ENCODE peak calls at places on chromosomes 6 and 20, in nine cellular contexts. A, Q, B, Z, W, Y, J, C and K are unnamed samples.

GRCh38 chr6:130515306-130515705 is 149.5 kb downstream of the TMEM200A start:
- DNase-seq in B (no peak), C (no peak), Z (no peak), W (no peak), Q (no peak), Y (no peak), J (no peak), A (no peak), K (no peak)

GRCh38 chr6:138515657-138516056 is 16.4 kb upstream of the NHSL1 start:
- DNase-seq in C (no peak), Z (no peak), W (no peak), B (no peak), A (no peak), J (no peak), Y (no peak), Q (no peak), K (no peak)

GRCh38 chr6:33620584-33621395 is at the start of gene ITPR3:
- DNase-seq in Z (peak; percentile 66), Q (peak; percentile 69), C (peak; percentile 33), A (peak; percentile 54), W (peak; percentile 28), J (peak; percentile 81), Y (peak; percentile 69), B (peak; percentile 37), K (peak; percentile 49)

GRCh38 chr6:30615219-30615957 is 1.7 kb downstream of the PPP1R10 start:
- DNase-seq in Z (peak; percentile 79), Y (peak; percentile 48), Q (peak; percentile 50), J (peak; percentile 41), A (peak; percentile 50), C (no peak), W (no peak), B (peak; percentile 75), K (peak; percentile 83)

GRCh38 chr6:140857734-140858380 is 1274.9 kb upstream of the GJE1 start:
- DNase-seq in Y (no peak), Z (peak; percentile 36), J (no peak), B (peak; percentile 24), Q (no peak), C (peak; percentile 42), A (no peak), W (no peak), K (no peak)

GRCh38 chr6:155623450-155624178 is 168.0 kb upstream of the NOX3 start:
- DNase-seq in J (no peak), Y (no peak), Q (no peak), C (no peak), W (no peak), Z (no peak), B (no peak), A (no peak), K (no peak)

GRCh38 chr20:19968488-19969073 is 48.6 kb upstream of the NAA20 start:
- DNase-seq in J (no peak), C (no peak), A (no peak), Z (no peak), B (no peak), Y (no peak), W (no peak), Q (no peak), K (no peak)

GRCh38 chr6:3997144-3997770 is 81.7 kb downstream of the FAM217A start:
- DNase-seq in A (no peak), W (no peak), Y (no peak), C (no peak), J (no peak), Q (no peak), B (no peak), Z (no peak), K (no peak)

GRCh38 chr6:95431637-95432228 is 145.6 kb upstream of the MANEA start:
- DNase-seq in B (peak; percentile 23), Q (peak; percentile 35), J (peak; percentile 16), Z (peak; percentile 38), A (peak; percentile 26), Y (no peak), C (peak; percentile 69), W (no peak), K (peak; percentile 53)

GRCh38 chr6:46098678-46099077 is 31.1 kb upstream of the ENPP4 start:
- DNase-seq in W (no peak), Y (peak; percentile 39), A (no peak), B (peak; percentile 51), Z (no peak), J (peak; percentile 69), C (no peak), Q (peak; percentile 60), K (no peak)

GRCh38 chr20:2421247-2421646 is 40.5 kb downstream of the TGM6 start:
- DNase-seq in Z (peak; percentile 29), Q (no peak), W (no peak), C (no peak), J (no peak), B (peak; percentile 21), A (no peak), Y (no peak), K (no peak)

GRCh38 chr20:2417142-2417541 is 36.4 kb downstream of the TGM6 start:
- DNase-seq in C (no peak), B (no peak), Y (no peak), Q (no peak), J (no peak), A (no peak), W (no peak), Z (no peak), K (no peak)

GRCh38 chr20:2420510-2420909 is 39.8 kb downstream of the TGM6 start:
- DNase-seq in A (no peak), B (no peak), Q (no peak), Z (no peak), W (no peak), J (no peak), C (no peak), Y (no peak), K (no peak)

GRCh38 chr20:2418388-2418787 is 37.7 kb downstream of the TGM6 start:
- DNase-seq in C (no peak), W (no peak), Z (no peak), Y (no peak), A (no peak), J (no peak), B (no peak), Q (no peak), K (no peak)
- TF ChIP-seq POLR2A in C (no peak), W (no peak), Z (no peak), Y (no peak), A (no peak), J (no peak), B (no peak), Q (no peak), K (no peak)

DNA sequence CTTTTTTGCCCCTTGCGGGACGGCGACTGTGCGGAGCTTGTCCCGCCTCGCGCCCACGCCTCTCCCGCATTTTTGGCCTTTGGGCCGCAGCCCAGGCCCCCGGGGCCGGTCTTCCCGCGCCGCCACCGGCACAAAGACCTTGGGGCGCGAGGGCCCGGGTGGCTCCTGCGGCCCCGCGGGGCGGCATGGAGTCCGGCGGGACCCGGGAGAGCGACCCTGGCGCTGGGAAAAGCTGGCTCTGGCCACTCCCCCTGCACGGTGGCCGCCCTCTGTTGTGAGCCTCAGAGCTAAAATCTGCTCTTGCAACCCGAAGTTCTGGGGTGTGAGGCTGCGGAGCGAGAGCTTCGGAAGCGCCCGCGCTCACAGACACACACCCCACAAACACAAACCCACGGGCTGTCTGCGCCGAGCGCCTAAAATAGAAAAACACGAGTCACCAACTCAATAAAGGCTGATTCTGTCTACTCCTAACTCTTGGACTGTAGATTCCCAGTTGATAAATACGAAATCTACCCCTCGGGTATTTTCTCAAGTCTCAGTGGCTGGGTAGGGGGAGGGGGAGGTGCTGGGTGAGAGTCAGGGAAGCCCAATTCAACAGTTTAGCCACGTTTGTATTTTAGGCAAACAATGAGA is 496 bp upstream of the BEND3 start:
- DNase-seq in W (no peak), Z (peak; percentile 61), Q (peak; percentile 26), Y (peak; percentile 33), J (peak; percentile 59), A (no peak), B (no peak), C (no peak), K (peak; percentile 66)
- TF ChIP-seq POLR2A in W (no peak), Z (peak; percentile 23), Q (no peak), Y (no peak), J (peak; percentile 36), A (no peak), B (no peak), C (no peak), K (no peak)

GRCh38 chr6:149922642-149923326 is at the start of gene RAET1G:
- DNase-seq in C (peak; percentile 87), Y (peak; percentile 93), W (no peak), Q (peak; percentile 90), Z (peak; percentile 81), A (peak; percentile 94), B (peak; percentile 42), J (peak; percentile 86), K (peak; percentile 75)
- TF ChIP-seq POLR2A in C (no peak), Y (no peak), W (no peak), Q (peak; percentile 83), Z (peak; percentile 37), A (no peak), B (no peak), J (no peak), K (no peak)

GRCh38 chr20:47357296-47358051 is 975 bp upstream of the ZMYND8 start:
- DNase-seq in B (peak; percentile 58), Z (peak; percentile 96), Y (peak; percentile 86), A (peak; percentile 82), C (peak; percentile 66), W (no peak), J (peak; percentile 94), Q (peak; percentile 94), K (peak; percentile 89)

GRCh38 chr20:47355489-47356219 is 845 bp downstream of the ZMYND8 start:
- DNase-seq in Z (no peak), C (no peak), B (no peak), A (no peak), W (no peak), Y (no peak), J (no peak), Q (no peak), K (peak; percentile 77)

GRCh38 chr20:47358052-47358671 is 1.7 kb upstream of the ZMYND8 start:
- DNase-seq in A (no peak), W (no peak), Q (no peak), B (no peak), J (no peak), Y (no peak), C (no peak), Z (no peak), K (peak; percentile 76)

GRCh38 chr20:47356220-47356525 is 326 bp downstream of the ZMYND8 start:
- DNase-seq in W (no peak), A (no peak), Q (no peak), Z (no peak), J (no peak), B (no peak), C (no peak), Y (no peak), K (no peak)

GRCh38 chr20:47356526-47357295 is at the start of gene ZMYND8:
- DNase-seq in C (peak; percentile 97), Z (peak; percentile 94), B (peak; percentile 77), J (peak; percentile 95), W (peak; percentile 95), Y (peak; percentile 86), A (peak; percentile 92), Q (peak; percentile 94), K (peak; percentile 97)
- TF ChIP-seq POLR2A in C (peak; percentile 69), Z (no peak), B (peak; percentile 74), J (peak; percentile 32), W (no peak), Y (peak; percentile 63), A (no peak), Q (no peak), K (peak; percentile 84)